ENCODE peak calls at places on chromosome 14, in ten cellular contexts. C, H, J, Q, P, E, M, A, I and G are unnamed samples.

GRCh38 chr14:68076451-68076850 is 256.9 kb downstream of the RAD51B start:
- DNase-seq in C (no peak), H (peak; percentile 48), J (no peak), Q (no peak), P (no peak), E (no peak), M (no peak), A (no peak), I (peak; percentile 46), G (no peak)

GRCh38 chr14:21711360-21711961 is 37.8 kb upstream of the OR4E1 start:
- DNase-seq in C (peak; percentile 69), H (peak; percentile 34), J (no peak), Q (peak; percentile 36), P (no peak), E (no peak), M (peak; percentile 55), A (peak; percentile 79), I (peak; percentile 47), G (no peak)

GRCh38 chr14:73888460-73888725 is 1.7 kb downstream of the ZNF410 start:
- DNase-seq in C (peak; percentile 16), H (peak; percentile 3), J (no peak), Q (no peak), P (no peak), E (no peak), M (no peak), A (no peak), I (no peak), G (no peak)

GRCh38 chr14:101870273-101870939 is 94.0 kb upstream of the DYNC1H1 start:
- DNase-seq in C (no peak), H (no peak), J (no peak), Q (no peak), P (no peak), E (no peak), M (no peak), A (no peak), I (no peak), G (no peak)

GRCh38 chr14:20195911-20196310 is 5.2 kb downstream of the OR11G2 start:
- DNase-seq in C (no peak), H (no peak), J (no peak), Q (no peak), P (no peak), E (no peak), M (no peak), A (no peak), I (no peak), G (no peak)

GRCh38 chr14:84937449-84937848 is 592.5 kb upstream of the FLRT2 start:
- DNase-seq in C (peak; percentile 6), H (no peak), J (no peak), Q (no peak), P (no peak), E (no peak), M (no peak), A (peak; percentile 45), I (no peak), G (no peak)

GRCh38 chr14:75306917-75307699 is 28.5 kb downstream of the FOS start:
- DNase-seq in C (no peak), H (peak; percentile 16), J (no peak), Q (no peak), P (no peak), E (no peak), M (no peak), A (peak; percentile 60), I (no peak), G (peak; percentile 21)

GRCh38 chr14:69260979-69261605 is 1.1 kb downstream of the GALNT16 start:
- DNase-seq in C (no peak), H (peak; percentile 54), J (no peak), Q (peak; percentile 14), P (no peak), E (peak; percentile 50), M (peak; percentile 61), A (no peak), I (peak; percentile 26), G (no peak)

GRCh38 chr14:102508774-102509743 is 517 bp downstream of the ANKRD9 start:
- DNase-seq in C (peak; percentile 45), H (peak; percentile 68), J (no peak), Q (peak; percentile 21), P (no peak), E (peak; percentile 75), M (peak; percentile 78), A (peak; percentile 37), I (no peak), G (peak; percentile 86)

GRCh38 chr14:72573725-72574426 is 320.0 kb downstream of the DPF3 start:
- DNase-seq in C (no peak), H (no peak), J (no peak), Q (no peak), P (no peak), E (no peak), M (no peak), A (peak; percentile 11), I (no peak), G (no peak)

GRCh38 chr14:91264151-91265150 is 19.9 kb upstream of the GPR68 start:
- DNase-seq in C (peak; percentile 13), H (peak; percentile 54), J (no peak), Q (no peak), P (no peak), E (peak; percentile 35), M (no peak), A (no peak), I (no peak), G (peak; percentile 75)

GRCh38 chr14:77063581-77064289 is 34.3 kb upstream of the CIPC start:
- DNase-seq in C (peak; percentile 76), H (no peak), J (no peak), Q (no peak), P (no peak), E (no peak), M (no peak), A (no peak), I (no peak), G (no peak)
- H3K27ac ChIP-seq in C (no peak overlapping the region), H (no peak overlapping the region), J (no peak overlapping the region), Q (no peak overlapping the region), P (no peak overlapping the region), E (no peak overlapping the region), M (no peak overlapping the region), A (no peak overlapping the region), I (no peak overlapping the region), G (no peak overlapping the region)

DNA sequence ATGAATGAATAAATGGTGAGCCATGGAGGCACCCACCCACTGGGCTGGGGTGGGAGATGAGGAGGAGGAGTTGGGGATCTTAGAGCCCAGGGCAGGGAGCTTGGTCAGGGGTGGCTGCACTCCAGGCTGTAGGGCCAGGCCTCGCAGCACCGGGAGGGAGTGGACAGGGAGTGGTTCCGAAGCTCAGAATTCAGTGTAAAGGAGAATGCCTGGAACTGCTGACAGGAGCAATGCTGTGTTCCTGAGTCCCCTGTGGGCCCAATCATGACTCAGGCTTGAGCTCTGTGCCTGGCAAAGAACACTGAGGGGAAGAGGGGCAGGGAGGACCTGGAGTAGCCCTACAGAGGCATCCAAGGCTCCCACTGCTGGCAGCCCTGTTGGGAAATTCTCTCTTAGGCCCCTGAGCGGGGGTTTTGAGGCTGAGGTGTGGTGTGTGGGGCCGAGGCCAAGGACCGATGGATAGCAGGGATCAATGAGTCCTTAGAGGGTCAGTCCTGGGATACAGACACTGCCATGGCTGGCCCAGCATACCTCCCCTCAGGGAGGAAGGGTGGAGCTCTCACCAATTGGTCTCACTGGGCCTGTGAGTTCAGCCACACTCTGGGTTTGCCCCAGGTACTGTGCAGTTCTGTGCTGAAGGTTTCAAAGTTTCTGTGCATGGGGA is 9.5 kb upstream of the RABGGTA start:
- DNase-seq in C (peak; percentile 24), H (no peak), J (no peak), Q (no peak), P (no peak), E (no peak), M (no peak), A (no peak), I (no peak), G (no peak)
- H3K27ac ChIP-seq in C (no peak overlapping the region), H (no peak overlapping the region), J (no peak overlapping the region), Q (no peak overlapping the region), P (peak overlapping the region; percentile 88), E (peak overlapping the region; percentile 81), M (no peak overlapping the region), A (no peak overlapping the region), I (peak overlapping the region; percentile 58), G (no peak overlapping the region)

GRCh38 chr14:64572721-64573508 is 23.2 kb downstream of the PPP1R36 start:
- DNase-seq in C (no peak), H (no peak), J (peak; percentile 26), Q (no peak), P (no peak), E (no peak), M (no peak), A (peak; percentile 24), I (no peak), G (no peak)
- H3K27ac ChIP-seq in C (peak overlapping the region; percentile 12), H (no peak overlapping the region), J (peak overlapping the region; percentile 97), Q (no peak overlapping the region), P (peak overlapping the region; percentile 87), E (peak overlapping the region; percentile 56), M (no peak overlapping the region), A (no peak overlapping the region), I (no peak overlapping the region), G (no peak overlapping the region)

GRCh38 chr14:99647407-99647806 is 2.5 kb downstream of the HHIPL1 start:
- DNase-seq in C (no peak), H (no peak), J (no peak), Q (no peak), P (no peak), E (no peak), M (no peak), A (no peak), I (no peak), G (no peak)

GRCh38 chr14:99644035-99644587 is 818 bp upstream of the HHIPL1 start:
- DNase-seq in C (no peak), H (no peak), J (no peak), Q (no peak), P (no peak), E (no peak), M (no peak), A (no peak), I (no peak), G (no peak)

GRCh38 chr14:99643343-99643742 is 1.6 kb upstream of the HHIPL1 start:
- DNase-seq in C (no peak), H (no peak), J (no peak), Q (no peak), P (no peak), E (no peak), M (no peak), A (no peak), I (no peak), G (no peak)

GRCh38 chr14:99644723-99645544 is at the start of gene HHIPL1:
- DNase-seq in C (peak; percentile 64), H (no peak), J (no peak), Q (no peak), P (no peak), E (peak; percentile 38), M (no peak), A (no peak), I (peak; percentile 22), G (no peak)

DNA sequence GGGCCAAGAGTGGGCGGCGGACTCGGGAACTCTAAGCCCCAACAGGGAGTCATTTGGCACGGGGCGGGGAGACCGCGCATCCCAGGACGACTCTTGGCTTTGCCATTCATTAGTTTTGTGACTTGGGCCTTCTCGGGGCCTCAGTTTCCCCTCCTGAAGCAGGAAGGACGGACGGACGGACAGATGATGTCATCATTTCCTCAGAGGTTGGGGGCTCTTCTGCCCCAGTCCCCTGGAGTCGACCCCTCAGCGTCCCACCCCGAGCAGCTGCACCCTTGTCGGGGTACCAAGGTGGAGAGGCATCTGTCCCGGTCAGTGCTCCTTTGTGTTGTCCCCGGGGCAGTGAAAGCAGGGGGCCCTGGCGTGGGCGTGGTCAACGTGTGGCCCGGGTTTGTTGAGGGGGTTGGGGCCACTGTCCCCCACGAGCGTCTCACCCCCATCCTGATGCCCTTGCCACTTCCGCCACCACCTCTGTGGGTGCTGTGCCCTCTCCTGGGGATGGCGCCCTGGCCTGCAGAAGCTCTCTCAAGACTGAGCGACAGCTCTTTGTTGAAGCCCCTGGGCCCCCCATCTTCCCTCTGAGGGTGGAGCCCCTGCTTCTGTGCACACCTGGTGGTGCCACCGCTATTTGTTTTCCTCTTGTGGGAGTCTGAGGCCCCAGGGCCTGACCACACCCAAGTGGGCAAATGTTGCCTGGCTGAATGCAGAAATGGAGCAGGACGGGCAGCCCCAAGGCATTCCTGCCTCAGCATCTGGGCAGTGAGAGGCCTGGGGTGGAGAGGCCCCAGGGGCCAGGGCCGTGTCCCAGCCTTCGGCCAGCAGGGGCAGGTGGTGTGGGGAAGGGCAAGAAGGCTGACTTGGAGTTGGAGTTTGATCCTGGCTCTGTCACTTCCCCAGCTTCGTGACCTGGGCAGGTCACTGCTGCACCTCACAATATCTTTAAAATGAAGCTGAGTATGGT is 896 bp downstream of the HHIPL1 start:
- DNase-seq in C (no peak), H (no peak), J (no peak), Q (no peak), P (no peak), E (no peak), M (no peak), A (no peak), I (no peak), G (no peak)
- H3K27ac ChIP-seq in C (no peak overlapping the region), H (no peak overlapping the region), J (no peak overlapping the region), Q (no peak overlapping the region), P (no peak overlapping the region), E (peak overlapping the region; percentile 71), M (no peak overlapping the region), A (no peak overlapping the region), I (no peak overlapping the region), G (no peak overlapping the region)